ENCODE peak calls at places on chromosomes 3 and 15, in seven cellular contexts. N is epithelial cell of esophagus, K is uterus, I is fibroblast of villous mesenchyme, Y is mucosa of descending colon, A is endothelial cell, B is IMR-90. L is an unnamed sample.

GRCh38 chr15:73593278-73594074 is 39.7 kb downstream of the NPTN start:
- DNase-seq in Y (peak), A (no peak), I (peak), N (no peak), K (no peak), B (peak), L (no peak)

GRCh38 chr3:18946524-18946923 is 201.8 kb upstream of the KCNH8 start:
- DNase-seq in A (no peak), B (no peak), Y (no peak), K (no peak), N (peak), I (no peak), L (no peak)

GRCh38 chr3:111751961-111752360 is 107.1 kb upstream of the PHLDB2 start:
- DNase-seq in A (no peak), K (no peak), Y (no peak), N (no peak), B (peak), I (peak), L (no peak)

GRCh38 chr3:150407818-150408231 is 273 bp upstream of the TSC22D2 start:
- DNase-seq in K (peak), A (no peak), B (peak), I (peak), Y (peak), N (no peak), L (no peak)

GRCh38 chr15:25374143-25374542 is 64.7 kb downstream of the UBE3A start:
- DNase-seq in N (no peak), I (no peak), Y (no peak), B (no peak), K (no peak), A (no peak), L (no peak)

GRCh38 chr15:47196057-47196456 is 521.2 kb upstream of the SEMA6D start:
- DNase-seq in I (peak), B (peak), N (peak), Y (peak), A (peak), K (peak), L (peak)

GRCh38 chr15:75049392-75049791 is 26.0 kb downstream of the PPCDC start:
- DNase-seq in K (peak), N (no peak), I (peak), A (no peak), B (peak), Y (peak), L (no peak)

GRCh38 chr15:40767838-40768491 is 1.8 kb upstream of the C15orf62 start:
- DNase-seq in I (no peak), N (no peak), A (no peak), B (no peak), Y (no peak), K (no peak), L (no peak)

GRCh38 chr3:42905740-42906084 is 230 bp upstream of the ZNF662 start:
- DNase-seq in N (no peak), A (no peak), B (no peak), Y (no peak), I (no peak), K (no peak), L (peak)

GRCh38 chr15:49863431-49864205 is 242.8 kb downstream of the DTWD1 start:
- DNase-seq in I (peak), N (peak), K (no peak), B (peak), Y (no peak), A (no peak), L (no peak)

GRCh38 chr3:179181021-179181472 is 32.9 kb downstream of the PIK3CA start:
- DNase-seq in I (peak), B (peak), K (no peak), A (no peak), N (peak), Y (no peak), L (no peak)

GRCh38 chr15:76177491-76178040 is 117.8 kb downstream of the TMEM266 start:
- DNase-seq in Y (no peak), I (peak), B (peak), N (peak), A (no peak), K (no peak), L (peak)

GRCh38 chr3:72347819-72348319 is 500.4 kb downstream of the SHQ1 start:
- DNase-seq in B (no peak), Y (peak), N (peak), I (peak), A (no peak), K (peak), L (no peak)
- TF ChIP-seq CTCF in B (no peak), Y (no peak), N (no peak), I (no peak), A (no peak), K (no peak), L (no peak)

GRCh38 chr3:125072310-125072709 is 16.5 kb upstream of the HEG1 start:
- DNase-seq in N (no peak), Y (no peak), I (no peak), B (peak), A (no peak), K (no peak), L (no peak)
- TF ChIP-seq CTCF in N (no peak), Y (no peak), I (no peak), B (no peak), A (no peak), K (no peak), L (no peak)

GRCh38 chr3:194285859-194286197 is 65.3 kb downstream of the CPN2 start:
- DNase-seq in Y (no peak), I (no peak), B (no peak), N (no peak), K (no peak), A (no peak), L (no peak)

GRCh38 chr3:194287392-194287791 is 63.7 kb downstream of the CPN2 start:
- DNase-seq in A (no peak), I (no peak), Y (no peak), N (no peak), B (no peak), K (no peak), L (no peak)

GRCh38 chr3:194285024-194285858 is 65.9 kb downstream of the CPN2 start:
- DNase-seq in K (peak), I (no peak), A (no peak), B (peak), N (peak), Y (no peak), L (peak)

GRCh38 chr3:194286747-194287146 is 64.4 kb downstream of the CPN2 start:
- DNase-seq in B (no peak), I (no peak), A (no peak), N (no peak), Y (no peak), K (no peak), L (no peak)

GRCh38 chr3:194287977-194288706 is 63.0 kb downstream of the CPN2 start:
- DNase-seq in N (no peak), B (no peak), A (no peak), I (no peak), Y (no peak), K (no peak), L (no peak)
- TF ChIP-seq CTCF in N (no peak), B (no peak), A (no peak), I (no peak), Y (no peak), K (no peak), L (no peak)

DNA sequence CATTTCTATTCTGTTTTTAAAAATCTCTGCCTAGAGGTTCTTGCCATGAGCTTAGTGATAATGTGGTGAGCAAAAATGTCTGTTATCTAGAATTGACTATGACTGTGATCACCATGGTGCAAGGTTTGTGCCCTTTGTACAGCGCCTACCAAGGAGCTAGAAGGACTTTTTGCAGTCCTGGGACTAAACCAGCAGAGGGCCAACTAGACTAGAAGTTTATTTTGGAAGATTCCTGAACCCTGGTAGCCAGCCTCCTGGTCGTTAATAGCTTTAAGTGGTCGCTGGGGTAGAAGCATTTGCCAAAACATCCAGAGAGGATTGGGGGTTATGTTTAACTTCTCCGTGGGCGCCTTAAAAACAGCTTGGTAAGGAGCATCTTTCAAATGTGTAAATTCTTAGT is 7.8 kb downstream of the SCG5 start:
- DNase-seq in N (peak), I (no peak), K (no peak), A (peak), B (peak), Y (no peak), L (no peak)
- TF ChIP-seq CTCF in N (peak), I (peak), K (no peak), A (peak), B (peak), Y (no peak), L (peak)

GRCh38 chr3:127678315-127678599 is 5.5 kb downstream of the ABTB1 start:
- DNase-seq in K (no peak), Y (no peak), N (no peak), A (no peak), B (no peak), I (no peak), L (no peak)

GRCh38 chr3:127678611-127679533 is 6.1 kb downstream of the ABTB1 start:
- DNase-seq in B (no peak), I (no peak), Y (peak), A (no peak), N (peak), K (peak), L (no peak)

GRCh38 chr3:127680146-127680661 is 7.5 kb downstream of the ABTB1 start:
- DNase-seq in N (no peak), K (peak), A (peak), Y (no peak), B (no peak), I (no peak), L (no peak)

GRCh38 chr3:127680790-127681189 is 8.0 kb downstream of the ABTB1 start:
- DNase-seq in B (no peak), A (no peak), N (no peak), K (peak), Y (no peak), I (no peak), L (no peak)

DNA sequence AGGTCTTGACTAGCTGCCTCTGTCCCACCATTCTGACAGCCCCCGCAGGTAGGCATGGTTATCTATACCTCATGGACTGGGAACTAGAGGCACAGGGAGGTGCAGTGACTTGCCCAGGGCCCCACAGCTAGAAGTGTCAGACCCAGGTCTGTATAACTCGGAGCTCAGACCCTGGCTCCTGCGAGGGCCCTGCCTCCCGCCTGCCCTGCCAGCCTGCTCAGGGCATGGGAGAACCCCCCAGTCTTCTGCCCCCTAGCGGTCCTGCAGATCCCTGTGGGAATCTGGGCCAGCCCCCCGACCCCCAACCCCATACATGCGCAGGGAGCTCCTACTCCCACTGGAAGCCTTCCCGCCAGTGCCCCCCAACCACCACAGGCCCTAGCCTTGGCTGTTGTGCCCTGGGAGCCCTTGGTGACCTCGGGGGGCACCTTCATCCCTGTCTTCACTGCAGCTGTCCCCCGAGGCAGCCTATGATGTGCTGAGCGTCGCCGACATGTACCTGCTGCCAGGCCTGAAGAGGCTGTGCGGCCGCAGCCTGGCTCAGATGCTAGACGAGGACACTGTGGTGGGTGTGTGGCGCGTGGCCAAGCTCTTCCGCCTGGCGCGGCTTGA is 6.9 kb downstream of the ABTB1 start:
- DNase-seq in N (no peak), A (peak), B (no peak), Y (peak), K (peak), I (no peak), L (no peak)
- TF ChIP-seq CTCF in N (no peak), A (peak), B (peak), Y (no peak), K (no peak), I (no peak), L (no peak)

DNA sequence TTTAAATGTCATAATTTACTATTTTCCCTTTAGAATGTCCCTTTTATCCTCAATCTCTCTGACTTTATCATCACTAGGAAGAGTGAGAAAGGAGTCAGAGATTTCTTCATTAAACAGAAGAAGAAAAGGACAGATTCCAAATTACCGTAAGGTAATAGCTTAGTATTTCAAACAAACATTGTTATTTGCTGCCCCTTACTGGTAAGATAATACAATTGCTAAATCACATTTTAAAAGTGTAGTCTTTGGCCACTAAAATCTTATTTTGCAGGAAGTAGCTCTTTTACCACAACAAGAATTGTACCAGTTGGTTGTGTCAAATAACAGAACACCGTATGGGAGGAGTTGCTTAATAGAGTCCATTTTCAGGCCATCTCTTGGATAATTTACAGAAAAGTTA is 53.7 kb downstream of the CGGBP1 start:
- DNase-seq in Y (no peak), N (peak), B (peak), A (no peak), K (no peak), I (peak), L (no peak)
- TF ChIP-seq CTCF in Y (no peak), N (peak), B (peak), A (no peak), K (peak), I (peak), L (peak)

GRCh38 chr15:58775402-58775801 is 4.3 kb downstream of the MINDY2 start:
- DNase-seq in I (no peak), B (no peak), A (no peak), Y (no peak), N (no peak), K (no peak), L (no peak)

GRCh38 chr15:58770519-58770856 is 614 bp upstream of the MINDY2 start:
- DNase-seq in I (peak), K (no peak), N (peak), A (no peak), Y (no peak), B (peak), L (no peak)

GRCh38 chr15:58773024-58773423 is 1.9 kb downstream of the MINDY2 start:
- DNase-seq in Y (no peak), I (no peak), N (peak), A (no peak), B (no peak), K (no peak), L (no peak)

GRCh38 chr15:58771621-58772235 is 626 bp downstream of the MINDY2 start:
- DNase-seq in Y (peak), N (peak), B (no peak), A (no peak), I (no peak), K (peak), L (peak)

DNA sequence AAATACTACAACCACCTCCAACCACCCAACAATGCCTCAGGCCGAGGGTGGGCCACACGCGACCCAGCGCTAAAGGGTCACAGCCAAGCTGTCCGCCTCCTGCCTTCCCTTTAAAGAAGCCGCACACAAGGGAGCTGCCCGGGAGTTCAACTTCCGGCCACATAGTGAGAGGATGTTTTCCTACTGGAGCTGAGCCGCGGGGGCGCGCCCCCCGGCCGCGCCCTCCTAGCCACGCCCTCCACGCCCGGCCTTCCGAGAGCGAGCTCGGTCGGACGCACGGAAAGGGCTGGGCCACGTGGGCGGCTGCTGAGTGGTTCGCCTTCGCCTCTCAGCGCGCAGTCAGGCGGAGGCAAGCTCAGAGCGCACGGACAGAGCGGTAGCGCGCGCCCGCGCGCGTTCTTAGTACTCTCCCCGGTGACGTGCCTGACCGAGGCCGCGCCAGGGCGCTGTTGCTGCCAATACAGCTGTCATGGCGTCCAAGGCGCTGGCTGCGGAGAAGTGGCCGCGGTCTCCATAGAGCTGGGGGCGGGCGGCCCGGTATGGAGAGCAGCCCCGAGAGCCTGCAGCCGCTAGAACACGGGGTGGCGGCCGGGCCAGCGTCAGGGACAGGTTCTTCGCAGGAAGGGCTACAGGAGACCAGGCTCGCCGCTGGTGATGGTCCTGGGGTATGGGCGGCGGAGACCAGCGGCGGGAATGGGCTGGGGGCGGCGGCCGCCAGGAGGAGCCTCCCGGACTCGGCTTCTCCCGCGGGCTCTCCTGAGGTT is at the start of gene MINDY2:
- DNase-seq in K (peak), N (peak), A (peak), Y (peak), I (peak), B (peak), L (peak)
- TF ChIP-seq CTCF in K (peak), N (peak), A (no peak), Y (no peak), I (peak), B (peak), L (peak)

L was measured in RWPE2.